ENCODE peak calls at places on chromosomes 5 and 9, in seven cellular contexts. I, C, R, X, U, N and Z are unnamed samples.

GRCh38 chr9:107438211-107439030 is 51.1 kb downstream of the KLF4 start:
- DNase-seq in X (no peak), R (no peak), I (peak; percentile 84), N (no peak), C (no peak), U (no peak), Z (no peak)

GRCh38 chr5:176837707-176838115 is 27.4 kb downstream of the UNC5A start:
- DNase-seq in X (peak; percentile 85), C (peak; percentile 80), N (peak; percentile 91), U (peak; percentile 70), I (peak; percentile 92), R (peak; percentile 56), Z (peak; percentile 89)

GRCh38 chr5:138035605-138036537 is 3.0 kb upstream of the FAM13B start:
- DNase-seq in C (peak; percentile 55), N (no peak), I (peak; percentile 96), R (peak; percentile 98), U (peak; percentile 80), X (peak; percentile 75), Z (peak; percentile 83)

GRCh38 chr5:146076028-146076427 is 29.3 kb downstream of the PLAC8L1 start:
- DNase-seq in C (peak; percentile 72), U (no peak), N (no peak), R (no peak), X (no peak), I (no peak), Z (no peak)

GRCh38 chr9:89436963-89437625 is 60.8 kb downstream of the SEMA4D start:
- DNase-seq in C (peak; percentile 83), R (no peak), N (no peak), U (no peak), X (no peak), I (no peak), Z (no peak)

GRCh38 chr5:177256296-177256695 is 47.2 kb downstream of the RAB24 start:
- DNase-seq in U (no peak), I (no peak), X (no peak), R (no peak), N (no peak), C (no peak), Z (no peak)

GRCh38 chr5:145531038-145531734 is 304.0 kb downstream of the PRELID2 start:
- DNase-seq in X (peak; percentile 53), U (peak; percentile 30), I (no peak), N (no peak), R (no peak), C (peak; percentile 59), Z (peak; percentile 54)

GRCh38 chr5:150001660-150002493 is 1.3 kb downstream of the HMGXB3 start:
- DNase-seq in C (peak; percentile 49), U (peak; percentile 43), N (no peak), R (peak; percentile 63), I (peak; percentile 84), X (peak; percentile 81), Z (peak; percentile 82)

GRCh38 chr9:97710356-97711222 is 13.4 kb upstream of the XPA start:
- DNase-seq in R (peak; percentile 74), N (no peak), I (peak; percentile 79), X (peak; percentile 83), U (peak; percentile 33), C (no peak), Z (peak; percentile 86)

GRCh38 chr9:130740218-130741023 is 46.8 kb downstream of the EXOSC2 start:
- DNase-seq in R (no peak), N (no peak), C (no peak), U (no peak), I (no peak), X (no peak), Z (no peak)

GRCh38 chr5:44565872-44566271 is 176.7 kb upstream of the FGF10 start:
- DNase-seq in I (peak; percentile 8), C (no peak), R (no peak), U (no peak), N (no peak), X (peak; percentile 4), Z (no peak)

GRCh38 chr9:89284076-89284475 is 26.9 kb upstream of the CKS2 start:
- DNase-seq in R (no peak), N (no peak), U (no peak), I (no peak), X (no peak), C (no peak), Z (no peak)

GRCh38 chr9:36436909-36437308 is 36.8 kb upstream of the RNF38 start:
- DNase-seq in C (no peak), U (no peak), I (no peak), X (peak; percentile 4), R (peak; percentile 60), N (no peak), Z (no peak)

GRCh38 chr5:149633671-149634350 is 52.5 kb downstream of the ARHGEF37 start:
- DNase-seq in N (no peak), U (no peak), C (no peak), I (no peak), R (no peak), X (no peak), Z (no peak)

GRCh38 chr9:37172511-37172910 is 52.1 kb downstream of the ZCCHC7 start:
- DNase-seq in R (no peak), U (no peak), I (no peak), N (no peak), C (no peak), X (no peak), Z (no peak)

GRCh38 chr9:34123682-34124081 is 2.8 kb downstream of the DCAF12 start:
- DNase-seq in X (no peak), I (no peak), U (no peak), R (peak; percentile 81), C (peak; percentile 41), N (no peak), Z (no peak)

GRCh38 chr5:23994581-23995370 is 487.4 kb downstream of the PRDM9 start:
- DNase-seq in N (no peak), X (no peak), I (peak; percentile 26), U (no peak), C (no peak), R (no peak), Z (peak; percentile 2)

GRCh38 chr9:8880031-8880430 is 1080.5 kb upstream of the DMAC1 start:
- DNase-seq in N (no peak), X (no peak), U (no peak), R (no peak), I (no peak), C (no peak), Z (no peak)